ENCODE peak calls at places on chromosomes 1 and 21, in six cellular contexts. A is A673; V is naive thymus-derived CD4-positive, alpha-beta T cell; L is cardiac muscle cell; G is RPMI8226; T is suprapubic skin. Y is an unnamed sample.

GRCh38 chr1:210663730-210664573 is 335.2 kb downstream of the HHAT start:
- DNase-seq in L (peak), A (no peak), V (no peak), G (no peak), T (no peak), Y (no peak)

GRCh38 chr1:47568763-47569162 is 130.9 kb downstream of the FOXD2 start:
- DNase-seq in A (no peak), G (no peak), V (no peak), L (no peak), T (no peak), Y (no peak)

GRCh38 chr1:201317551-201317950 is 34.2 kb downstream of the PKP1 start:
- DNase-seq in G (no peak), A (no peak), T (no peak), V (no peak), L (no peak), Y (no peak)

GRCh38 chr1:17009706-17010105 is 2.0 kb downstream of the ATP13A2 start:
- DNase-seq in A (peak), V (no peak), G (peak), T (no peak), L (no peak), Y (no peak)

GRCh38 chr1:65539272-65540131 is 119.0 kb downstream of the LEPR start:
- DNase-seq in L (no peak), T (no peak), G (no peak), A (no peak), V (no peak), Y (no peak)

GRCh38 chr1:183546427-183546826 is 43.8 kb downstream of the NCF2 start:
- DNase-seq in V (no peak), G (no peak), A (no peak), T (no peak), L (no peak), Y (no peak)

GRCh38 chr1:63951076-63951946 is 177.5 kb downstream of the ROR1 start:
- DNase-seq in L (no peak), G (no peak), V (no peak), T (no peak), A (peak), Y (no peak)

GRCh38 chr1:47984175-47984789 is 12.9 kb downstream of the TRABD2B start:
- DNase-seq in L (peak), V (no peak), G (peak), A (no peak), T (no peak), Y (peak)

GRCh38 chr1:109136766-109137165 is 22.9 kb downstream of the ELAPOR1 start:
- DNase-seq in G (no peak), T (no peak), L (no peak), A (no peak), V (no peak), Y (no peak)

GRCh38 chr1:53379662-53380002 is 51.8 kb upstream of the LRP8 start:
- DNase-seq in L (no peak), A (no peak), G (no peak), V (no peak), T (no peak), Y (no peak)

GRCh38 chr21:25552856-25553255 is 54.4 kb downstream of the MRPL39 start:
- DNase-seq in L (no peak), T (no peak), G (no peak), V (no peak), A (no peak), Y (no peak)

GRCh38 chr1:117235863-117236465 is 25.2 kb upstream of the VTCN1 start:
- DNase-seq in V (no peak), A (no peak), L (peak), T (no peak), G (no peak), Y (no peak)

GRCh38 chr1:177858222-177858894 is 111.5 kb downstream of the SEC16B start:
- DNase-seq in G (peak), L (no peak), A (peak), V (no peak), T (no peak), Y (no peak)

GRCh38 chr1:77168358-77168757 is 50.9 kb downstream of the PIGK start:
- DNase-seq in G (no peak), L (no peak), T (no peak), A (no peak), V (no peak), Y (no peak)

GRCh38 chr1:92599184-92599583 is 112.5 kb upstream of the GFI1 start:
- DNase-seq in A (peak), G (peak), T (no peak), V (peak), L (peak), Y (no peak)

GRCh38 chr1:43446881-43447835 is 6.6 kb downstream of the HYI start:
- DNase-seq in L (no peak), A (no peak), G (no peak), T (peak), V (no peak), Y (no peak)

GRCh38 chr1:183023146-183023600 is at the start of gene LAMC1:
- DNase-seq in L (peak), G (peak), T (peak), A (peak), V (no peak), Y (peak)

GRCh38 chr1:189821838-189822237 is 655.8 kb downstream of the BRINP3 start:
- DNase-seq in T (no peak), L (no peak), G (no peak), V (no peak), A (no peak), Y (no peak)

GRCh38 chr1:46190539-46190938 is 7.7 kb downstream of the POMGNT1 start:
- DNase-seq in G (no peak), L (no peak), A (no peak), T (no peak), V (no peak), Y (no peak)

GRCh38 chr1:164673584-164674214 is 114.7 kb downstream of the PBX1 start:
- DNase-seq in L (no peak), A (peak), T (no peak), V (no peak), G (peak), Y (peak)

GRCh38 chr1:157000686-157001085 is 44.9 kb downstream of the ARHGEF11 start:
- DNase-seq in A (no peak), G (no peak), L (no peak), V (no peak), T (no peak), Y (no peak)

GRCh38 chr1:227212164-227212563 is 106.1 kb downstream of the CDC42BPA start:
- DNase-seq in V (no peak), A (no peak), G (no peak), T (no peak), L (peak), Y (no peak)